ENCODE peak calls at places on chromosomes 7 and 10, in four cellular contexts. One of them, this sample, is unnamed.

GRCh38 chr10:78977761-78978305 is 90.9 kb upstream of the ZMIZ1 start:
- DNase-seq in fibroblast of lung: peak
- DNase-seq in hepatocyte: peak
- DNase-seq in IMR-90: peak
- DNase-seq in this sample: peak

GRCh38 chr7:51867117-51867516 is 550.5 kb upstream of the COBL start:
- DNase-seq in fibroblast of lung: no peak
- DNase-seq in hepatocyte: no peak
- DNase-seq in IMR-90: no peak
- DNase-seq in this sample: no peak

GRCh38 chr10:29841724-29842649 is 207.2 kb upstream of the SVIL start:
- DNase-seq in fibroblast of lung: peak
- DNase-seq in hepatocyte: peak
- DNase-seq in IMR-90: peak
- DNase-seq in this sample: peak

GRCh38 chr10:29370612-29371092 is 81.8 kb downstream of the LYZL1 start:
- DNase-seq in fibroblast of lung: no peak
- DNase-seq in hepatocyte: no peak
- DNase-seq in IMR-90: no peak
- DNase-seq in this sample: no peak

GRCh38 chr10:70564113-70564725 is 38.3 kb downstream of the PRF1 start:
- DNase-seq in fibroblast of lung: no peak
- DNase-seq in hepatocyte: no peak
- DNase-seq in IMR-90: no peak
- DNase-seq in this sample: no peak

GRCh38 chr10:7388602-7389001 is 22.2 kb downstream of the SFMBT2 start:
- DNase-seq in fibroblast of lung: no peak
- DNase-seq in hepatocyte: no peak
- DNase-seq in IMR-90: no peak
- DNase-seq in this sample: no peak

GRCh38 chr10:14584643-14585042 is 190.1 kb downstream of the FAM107B start:
- DNase-seq in fibroblast of lung: no peak
- DNase-seq in hepatocyte: no peak
- DNase-seq in IMR-90: no peak
- DNase-seq in this sample: no peak

GRCh38 chr10:42951486-42952251 is 125.2 kb upstream of the RET start:
- DNase-seq in fibroblast of lung: no peak
- DNase-seq in hepatocyte: peak
- DNase-seq in IMR-90: no peak
- DNase-seq in this sample: no peak

DNA sequence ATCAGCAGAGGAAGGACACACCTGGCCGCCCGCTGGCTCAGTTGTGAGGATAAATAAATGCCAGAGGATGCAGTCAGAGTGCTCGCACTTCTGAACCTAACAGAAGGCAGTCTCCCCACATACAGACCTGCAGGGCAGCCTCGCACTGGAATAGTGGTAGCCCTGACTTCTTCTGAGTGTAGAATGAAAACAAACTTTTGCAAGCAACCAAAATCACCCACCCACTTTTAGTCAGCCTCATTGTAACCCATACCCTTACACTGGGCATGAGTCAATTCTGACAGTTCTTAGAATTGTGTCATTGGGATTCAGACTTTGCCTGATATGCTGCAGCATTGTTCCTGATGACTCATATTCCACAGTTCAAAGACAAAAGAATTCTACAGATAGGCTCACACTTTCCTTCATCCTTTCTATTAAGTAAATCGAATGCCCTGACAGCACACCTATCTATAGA is 167.0 kb upstream of the CDK1 start:
- DNase-seq in fibroblast of lung: peak
- DNase-seq in hepatocyte: peak
- DNase-seq in IMR-90: peak
- DNase-seq in this sample: peak
- H3K4me2 ChIP-seq in fibroblast of lung: no peak
- H3K4me2 ChIP-seq in hepatocyte: no peak
- H3K4me2 ChIP-seq in IMR-90: no peak
- H3K4me2 ChIP-seq in this sample: peak

GRCh38 chr7:5679741-5680473 is 101.6 kb downstream of the RNF216 start:
- DNase-seq in fibroblast of lung: peak
- DNase-seq in hepatocyte: no peak
- DNase-seq in IMR-90: no peak
- DNase-seq in this sample: no peak
- H3K4me2 ChIP-seq in fibroblast of lung: no peak
- H3K4me2 ChIP-seq in hepatocyte: no peak
- H3K4me2 ChIP-seq in IMR-90: no peak
- H3K4me2 ChIP-seq in this sample: no peak

GRCh38 chr10:77165445-77166316 is 471.9 kb downstream of the KCNMA1 start:
- DNase-seq in fibroblast of lung: peak
- DNase-seq in hepatocyte: peak
- DNase-seq in IMR-90: peak
- DNase-seq in this sample: peak
- H3K4me2 ChIP-seq in fibroblast of lung: peak
- H3K4me2 ChIP-seq in hepatocyte: peak
- H3K4me2 ChIP-seq in IMR-90: peak
- H3K4me2 ChIP-seq in this sample: peak

DNA sequence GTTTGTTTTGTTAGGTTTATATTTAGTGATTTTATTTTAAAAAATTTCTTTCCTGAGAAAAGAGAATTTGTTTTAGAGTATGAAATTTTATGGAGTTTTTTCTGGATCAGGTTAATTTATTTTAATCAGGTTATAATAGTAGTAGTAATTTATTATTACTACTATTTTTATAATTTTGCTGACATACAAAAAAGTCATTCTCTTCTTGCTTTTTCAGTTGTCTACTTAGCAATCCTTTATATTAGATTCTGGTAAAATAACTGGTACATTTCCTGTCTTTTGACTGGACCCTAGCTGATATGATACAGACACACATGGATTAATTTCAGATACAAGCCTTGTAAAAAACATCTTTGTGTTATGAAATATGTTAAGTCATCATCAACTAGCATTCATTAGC is 5.3 kb downstream of the CASD1 start:
- DNase-seq in fibroblast of lung: no peak
- DNase-seq in hepatocyte: no peak
- DNase-seq in IMR-90: no peak
- DNase-seq in this sample: no peak
- H3K4me2 ChIP-seq in fibroblast of lung: no peak
- H3K4me2 ChIP-seq in hepatocyte: peak
- H3K4me2 ChIP-seq in IMR-90: no peak
- H3K4me2 ChIP-seq in this sample: no peak

DNA sequence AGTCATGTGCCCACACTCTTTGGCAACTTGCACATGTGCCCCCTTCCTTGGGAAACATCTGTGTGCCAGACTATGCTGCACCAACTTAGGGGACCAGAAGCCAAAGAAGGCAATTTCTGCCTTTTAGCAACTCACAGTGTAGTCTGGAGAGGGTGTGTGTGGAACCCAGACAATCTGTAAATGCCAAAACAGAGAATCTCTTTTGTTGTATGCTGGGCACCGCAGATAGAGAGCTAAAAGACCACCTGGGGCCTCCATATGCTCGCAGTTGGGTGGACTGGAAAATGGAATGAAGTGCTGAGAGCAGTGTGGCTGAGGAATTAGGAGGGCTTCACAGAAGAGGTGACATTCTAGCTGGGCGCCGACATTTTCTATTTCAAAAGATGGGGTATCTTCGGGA is 26.4 kb downstream of the UBTD1 start:
- DNase-seq in fibroblast of lung: no peak
- DNase-seq in hepatocyte: no peak
- DNase-seq in IMR-90: no peak
- DNase-seq in this sample: no peak
- H3K4me2 ChIP-seq in fibroblast of lung: no peak
- H3K4me2 ChIP-seq in hepatocyte: no peak
- H3K4me2 ChIP-seq in IMR-90: no peak
- H3K4me2 ChIP-seq in this sample: no peak

GRCh38 chr7:956031-956430 is 1.6 kb upstream of the ADAP1 start:
- DNase-seq in fibroblast of lung: no peak
- DNase-seq in hepatocyte: no peak
- DNase-seq in IMR-90: no peak
- DNase-seq in this sample: no peak

GRCh38 chr7:960269-960871 is 5.9 kb upstream of the ADAP1 start:
- DNase-seq in fibroblast of lung: no peak
- DNase-seq in hepatocyte: no peak
- DNase-seq in IMR-90: no peak
- DNase-seq in this sample: no peak

GRCh38 chr7:959271-959670 is 4.8 kb upstream of the ADAP1 start:
- DNase-seq in fibroblast of lung: no peak
- DNase-seq in hepatocyte: no peak
- DNase-seq in IMR-90: no peak
- DNase-seq in this sample: no peak

GRCh38 chr7:958221-959200 is 4.0 kb upstream of the ADAP1 start:
- DNase-seq in fibroblast of lung: no peak
- DNase-seq in hepatocyte: no peak
- DNase-seq in IMR-90: no peak
- DNase-seq in this sample: no peak

DNA sequence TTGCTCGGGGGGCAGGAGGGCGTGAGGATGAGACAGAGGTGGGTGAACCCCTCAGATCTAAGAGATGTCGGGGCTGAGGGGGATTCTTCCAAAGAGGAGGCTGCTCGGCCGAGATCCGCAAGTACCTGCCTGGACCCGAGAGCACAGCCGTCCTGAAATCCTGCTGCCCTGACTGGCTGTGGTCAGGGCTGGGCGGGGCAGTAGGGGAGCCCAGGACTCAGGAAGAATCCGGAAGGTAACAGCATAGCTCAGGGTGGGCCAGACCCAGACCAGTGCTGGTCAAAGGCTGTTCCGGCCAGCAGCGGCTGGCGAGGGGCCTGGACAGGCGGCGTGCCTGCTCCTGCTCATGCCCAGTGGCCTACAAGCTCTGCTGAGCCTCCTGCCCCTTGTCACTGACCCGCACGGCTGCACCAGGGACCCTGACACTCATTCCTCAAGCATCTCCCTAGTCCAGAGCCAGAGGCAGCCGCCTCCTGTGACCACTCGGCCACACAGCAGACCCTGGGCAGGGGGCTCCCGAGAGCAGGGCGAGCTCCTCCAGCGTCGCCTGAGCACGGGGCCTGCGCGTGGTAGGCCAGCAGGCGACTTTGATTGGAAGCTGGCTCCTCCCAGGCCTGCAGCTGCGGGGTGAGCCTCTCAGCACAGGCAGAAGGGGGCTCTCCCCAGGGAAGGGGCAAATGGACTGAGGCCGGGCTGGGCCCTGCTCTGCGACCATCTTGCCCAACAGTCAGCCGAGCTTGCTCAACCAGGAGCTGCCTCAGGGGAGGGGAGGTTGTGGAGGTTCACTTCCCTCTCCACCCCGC is 3.1 kb upstream of the ADAP1 start:
- DNase-seq in fibroblast of lung: no peak
- DNase-seq in hepatocyte: no peak
- DNase-seq in IMR-90: no peak
- DNase-seq in this sample: no peak
- H3K4me2 ChIP-seq in fibroblast of lung: no peak
- H3K4me2 ChIP-seq in hepatocyte: no peak
- H3K4me2 ChIP-seq in IMR-90: no peak
- H3K4me2 ChIP-seq in this sample: no peak

DNA sequence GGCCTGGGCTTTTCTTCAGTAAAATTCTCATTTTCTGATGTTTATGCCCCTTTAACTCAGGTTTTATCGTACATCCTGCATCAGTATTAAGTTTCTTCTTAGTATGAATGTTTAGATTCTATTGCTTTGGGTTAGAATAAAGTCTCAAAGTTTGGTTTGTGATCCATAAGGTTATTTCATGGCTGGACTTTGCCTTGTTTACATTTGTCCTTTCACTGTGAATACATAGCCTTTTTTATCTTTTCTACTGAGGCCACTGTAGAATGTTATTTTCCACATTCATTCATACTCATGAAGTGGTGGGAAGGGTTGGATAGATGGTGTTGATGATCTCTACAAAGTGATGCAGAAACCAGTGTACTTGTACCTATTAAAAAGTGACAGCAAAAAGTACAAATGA is 59.8 kb downstream of the CCSER2 start:
- DNase-seq in fibroblast of lung: no peak
- DNase-seq in hepatocyte: no peak
- DNase-seq in IMR-90: no peak
- DNase-seq in this sample: no peak
- H3K4me2 ChIP-seq in fibroblast of lung: no peak
- H3K4me2 ChIP-seq in hepatocyte: no peak
- H3K4me2 ChIP-seq in IMR-90: no peak
- H3K4me2 ChIP-seq in this sample: no peak

GRCh38 chr7:130369831-130370230 is 10.5 kb upstream of the CPA1 start:
- DNase-seq in fibroblast of lung: peak
- DNase-seq in hepatocyte: no peak
- DNase-seq in IMR-90: no peak
- DNase-seq in this sample: no peak

GRCh38 chr7:130374507-130374906 is 5.8 kb upstream of the CPA1 start:
- DNase-seq in fibroblast of lung: no peak
- DNase-seq in hepatocyte: no peak
- DNase-seq in IMR-90: no peak
- DNase-seq in this sample: no peak

GRCh38 chr7:130372402-130372801 is 7.9 kb upstream of the CPA1 start:
- DNase-seq in fibroblast of lung: no peak
- DNase-seq in hepatocyte: no peak
- DNase-seq in IMR-90: no peak
- DNase-seq in this sample: no peak

GRCh38 chr7:130371059-130371458 is 9.2 kb upstream of the CPA1 start:
- DNase-seq in fibroblast of lung: peak
- DNase-seq in hepatocyte: no peak
- DNase-seq in IMR-90: peak
- DNase-seq in this sample: no peak

GRCh38 chr7:130372813-130373212 is 7.5 kb upstream of the CPA1 start:
- DNase-seq in fibroblast of lung: no peak
- DNase-seq in hepatocyte: no peak
- DNase-seq in IMR-90: no peak
- DNase-seq in this sample: no peak
- H3K4me2 ChIP-seq in fibroblast of lung: no peak
- H3K4me2 ChIP-seq in hepatocyte: peak
- H3K4me2 ChIP-seq in IMR-90: peak
- H3K4me2 ChIP-seq in this sample: peak

GRCh38 chr7:79507161-79507560 is 53.7 kb upstream of the MAGI2 start:
- DNase-seq in fibroblast of lung: no peak
- DNase-seq in hepatocyte: no peak
- DNase-seq in IMR-90: no peak
- DNase-seq in this sample: no peak

GRCh38 chr7:79504607-79505389 is 51.3 kb upstream of the MAGI2 start:
- DNase-seq in fibroblast of lung: peak
- DNase-seq in hepatocyte: peak
- DNase-seq in IMR-90: peak
- DNase-seq in this sample: peak

GRCh38 chr7:79512269-79512668 is 58.8 kb upstream of the MAGI2 start:
- DNase-seq in fibroblast of lung: no peak
- DNase-seq in hepatocyte: no peak
- DNase-seq in IMR-90: peak
- DNase-seq in this sample: no peak

GRCh38 chr7:79502151-79502550 is 48.7 kb upstream of the MAGI2 start:
- DNase-seq in fibroblast of lung: no peak
- DNase-seq in hepatocyte: no peak
- DNase-seq in IMR-90: no peak
- DNase-seq in this sample: no peak

GRCh38 chr7:79506481-79506880 is 53.0 kb upstream of the MAGI2 start:
- DNase-seq in fibroblast of lung: peak
- DNase-seq in hepatocyte: peak
- DNase-seq in IMR-90: peak
- DNase-seq in this sample: peak
- H3K4me2 ChIP-seq in fibroblast of lung: peak
- H3K4me2 ChIP-seq in hepatocyte: no peak
- H3K4me2 ChIP-seq in IMR-90: peak
- H3K4me2 ChIP-seq in this sample: no peak

GRCh38 chr7:29564455-29565185 is 985 bp downstream of the PRR15 start:
- DNase-seq in fibroblast of lung: peak
- DNase-seq in hepatocyte: peak
- DNase-seq in IMR-90: peak
- DNase-seq in this sample: peak
- H3K4me2 ChIP-seq in fibroblast of lung: peak
- H3K4me2 ChIP-seq in hepatocyte: peak
- H3K4me2 ChIP-seq in IMR-90: peak
- H3K4me2 ChIP-seq in this sample: peak

This sample was measured in astrocyte.